ENCODE peak calls at places on chromosomes 12 and 14, in seven cellular contexts. B is heart left ventricle, R is GM06990, Q is IMR-90, Y is Peyer's patch, O is BJ, K is AG09309. F is an unnamed sample.

GRCh38 chr12:114611145-114612018 is 72.6 kb downstream of the TBX3 start:
- DNase-seq in O (no peak), B (no peak), Q (no peak), R (no peak), Y (no peak), K (no peak), F (no peak)

GRCh38 chr12:102964872-102965271 is 7.4 kb downstream of the ASCL1 start:
- DNase-seq in R (no peak), K (no peak), O (no peak), Q (no peak), Y (no peak), B (no peak), F (no peak)

GRCh38 chr14:31419179-31420012 is 954 bp downstream of the HEATR5A start:
- DNase-seq in Q (peak; percentile 37), K (no peak), Y (no peak), R (no peak), B (no peak), O (no peak), F (no peak)

GRCh38 chr14:92945959-92946846 is 23.3 kb downstream of the CHGA start:
- DNase-seq in R (no peak), K (no peak), O (no peak), Q (peak; percentile 60), B (peak; percentile 51), Y (no peak), F (peak; percentile 22)

GRCh38 chr12:50515587-50515986 is 10.8 kb downstream of the DIP2B start:
- DNase-seq in Q (no peak), Y (peak; percentile 33), R (no peak), O (no peak), K (no peak), B (no peak), F (no peak)

GRCh38 chr12:7450667-7451066 is 6.7 kb upstream of the CD163L1 start:
- DNase-seq in R (no peak), B (no peak), K (no peak), Q (no peak), Y (no peak), O (no peak), F (no peak)

GRCh38 chr12:6716874-6717437 is 6.9 kb upstream of the COPS7A start:
- DNase-seq in B (no peak), Y (no peak), Q (no peak), O (no peak), R (no peak), K (no peak), F (no peak)

GRCh38 chr14:75295491-75296338 is 17.1 kb downstream of the FOS start:
- DNase-seq in Q (peak; percentile 64), R (peak; percentile 69), B (peak; percentile 81), K (no peak), Y (peak; percentile 81), O (no peak), F (no peak)

GRCh38 chr12:116547955-116548471 is 11.2 kb upstream of the MAP1LC3B2 start:
- DNase-seq in K (no peak), Q (peak; percentile 55), O (no peak), Y (peak; percentile 63), B (peak; percentile 28), R (peak; percentile 48), F (no peak)

GRCh38 chr14:54791001-54791400 is 111.6 kb downstream of the GCH1 start:
- DNase-seq in K (no peak), B (no peak), O (no peak), R (no peak), Y (no peak), Q (no peak), F (no peak)

GRCh38 chr14:30558362-30558674 is 640 bp upstream of the G2E3 start:
- DNase-seq in Y (no peak), K (no peak), B (no peak), Q (no peak), O (no peak), R (no peak), F (no peak)

GRCh38 chr12:25151476-25151875 is 43.5 kb downstream of the DNAI7 start:
- DNase-seq in K (peak; percentile 88), Q (peak; percentile 100), B (peak; percentile 48), R (no peak), Y (no peak), O (peak; percentile 83), F (peak; percentile 89)

GRCh38 chr12:49674318-49674985 is 32.8 kb downstream of the FMNL3 start:
- DNase-seq in Q (peak; percentile 41), R (no peak), Y (no peak), B (peak; percentile 58), K (no peak), O (no peak), F (no peak)

GRCh38 chr12:26773313-26774104 is 59.5 kb downstream of the ITPR2 start:
- DNase-seq in R (no peak), K (no peak), O (no peak), Y (no peak), B (no peak), Q (no peak), F (no peak)

GRCh38 chr12:121590476-121591143 is 9.8 kb upstream of the KDM2B start:
- DNase-seq in R (peak; percentile 54), Q (peak; percentile 69), B (no peak), Y (peak; percentile 46), O (peak; percentile 35), K (no peak), F (no peak)

GRCh38 chr12:91984571-91984970 is 161.1 kb downstream of the BTG1 start:
- DNase-seq in Q (peak; percentile 86), R (no peak), Y (no peak), K (no peak), B (no peak), O (no peak), F (no peak)

GRCh38 chr12:92234533-92234932 is 88.9 kb upstream of the BTG1 start:
- DNase-seq in B (no peak), K (no peak), Y (no peak), O (no peak), R (no peak), Q (no peak), F (no peak)

GRCh38 chr12:65496617-65497016 is 218.1 kb downstream of the MSRB3 start:
- DNase-seq in O (no peak), R (no peak), B (no peak), K (no peak), Q (peak; percentile 56), Y (no peak), F (no peak)

GRCh38 chr12:55703288-55703687 is 4.4 kb downstream of the ITGA7 start:
- DNase-seq in K (no peak), O (no peak), Y (no peak), Q (no peak), B (peak; percentile 66), R (no peak), F (no peak)

GRCh38 chr12:63862187-63863107 is 17.9 kb downstream of the SRGAP1 start:
- DNase-seq in O (no peak), Q (no peak), B (peak; percentile 37), Y (no peak), K (no peak), R (no peak), F (no peak)

GRCh38 chr12:93127582-93128331 is 198.7 kb upstream of the EEA1 start:
- DNase-seq in K (peak; percentile 81), B (peak; percentile 77), Q (peak; percentile 92), O (peak; percentile 76), Y (no peak), R (no peak), F (peak; percentile 80)

GRCh38 chr12:131230340-131231099 is 276.8 kb downstream of the ADGRD1 start:
- DNase-seq in Q (no peak), R (no peak), O (no peak), Y (no peak), B (no peak), K (no peak), F (no peak)

GRCh38 chr14:32205984-32206383 is 2.9 kb upstream of the RNU6-8 start:
- DNase-seq in R (peak; percentile 82), K (no peak), O (no peak), Y (no peak), B (no peak), Q (no peak), F (no peak)

GRCh38 chr12:106648736-106649135 is 65.9 kb downstream of the RFX4 start:
- DNase-seq in O (no peak), K (no peak), Y (no peak), B (no peak), R (no peak), Q (no peak), F (no peak)

GRCh38 chr14:94752575-94752974 is 17.3 kb downstream of the GSC start:
- DNase-seq in K (no peak), Q (no peak), B (no peak), O (no peak), Y (no peak), R (no peak), F (no peak)

GRCh38 chr14:69287096-69287991 is 27.4 kb downstream of the GALNT16 start:
- DNase-seq in Y (no peak), O (no peak), R (no peak), B (no peak), K (no peak), Q (no peak), F (no peak)

GRCh38 chr12:132469423-132469822 is 20.5 kb upstream of the FBRSL1 start:
- DNase-seq in O (no peak), R (no peak), Y (no peak), B (no peak), Q (no peak), K (no peak), F (no peak)
- H3K4me3 ChIP-seq in O (no peak overlapping the region), R (peak overlapping the region; percentile 14), Y (no peak overlapping the region), B (no peak overlapping the region), Q (no peak overlapping the region), K (no peak overlapping the region), F (no peak overlapping the region)

GRCh38 chr12:110934093-110934852 is 13.9 kb upstream of the MYL2 start:
- DNase-seq in R (no peak), K (no peak), B (no peak), Q (no peak), O (no peak), Y (no peak), F (no peak)

GRCh38 chr12:110933326-110933974 is 13.1 kb upstream of the MYL2 start:
- DNase-seq in K (no peak), Q (no peak), B (no peak), R (no peak), O (no peak), Y (no peak), F (no peak)

GRCh38 chr12:110930348-110931314 is 10.3 kb upstream of the MYL2 start:
- DNase-seq in R (no peak), K (no peak), O (no peak), Y (no peak), B (no peak), Q (no peak), F (no peak)

GRCh38 chr12:110931315-110931728 is 10.9 kb upstream of the MYL2 start:
- DNase-seq in Y (no peak), R (no peak), Q (no peak), B (peak; percentile 87), O (no peak), K (no peak), F (no peak)

GRCh38 chr12:110932048-110932447 is 11.7 kb upstream of the MYL2 start:
- DNase-seq in R (no peak), O (no peak), B (no peak), Q (no peak), Y (no peak), K (no peak), F (no peak)
- TF ChIP-seq CTCF in R (peak; percentile 41), O (peak; percentile 10), B (peak; percentile 28), Q (peak; percentile 5), Y (no peak), K (peak; percentile 19), F (peak; percentile 42)

GRCh38 chr14:105411985-105412767 is 7.5 kb upstream of the MTA1 start:
- DNase-seq in Q (no peak), Y (no peak), B (no peak), K (no peak), O (no peak), R (no peak), F (no peak)
- H3K4me3 ChIP-seq in Q (no peak overlapping the region), Y (no peak overlapping the region), B (no peak overlapping the region), K (no peak overlapping the region), O (no peak overlapping the region), R (no peak overlapping the region), F (no peak overlapping the region)

GRCh38 chr12:52050771-52051541 is at the start of gene NR4A1:
- DNase-seq in B (peak; percentile 100), Y (peak; percentile 100), K (peak; percentile 75), O (peak; percentile 60), R (peak; percentile 94), Q (peak; percentile 95), F (peak; percentile 46)
- TF ChIP-seq CTCF in B (peak; percentile 30), Y (peak; percentile 6), K (no peak), O (peak; percentile 25), R (peak; percentile 29), Q (peak; percentile 47), F (no peak)